ENCODE peak calls at places on chromosomes 7 and 10, in seven cellular contexts. V, D, C, M, Z, Y and E are unnamed samples.

GRCh38 chr7:66296555-66296954 is 91.4 kb downstream of the TPST1 start:
- DNase-seq in V (no peak), D (no peak), C (no peak), M (peak), Z (no peak), Y (no peak), E (no peak)

GRCh38 chr7:154859747-154860620 is 142.9 kb downstream of the PAXIP1 start:
- DNase-seq in V (no peak), D (no peak), C (no peak), M (no peak), Z (no peak), Y (no peak), E (no peak)

GRCh38 chr7:102993532-102994029 is 80.8 kb downstream of the LRRC17 start:
- DNase-seq in V (no peak), D (no peak), C (no peak), M (no peak), Z (no peak), Y (no peak), E (no peak)

GRCh38 chr10:116787018-116787674 is 44.8 kb upstream of the HSPA12A start:
- DNase-seq in V (no peak), D (no peak), C (no peak), M (no peak), Z (peak), Y (no peak), E (no peak)

GRCh38 chr7:91883676-91884362 is 3.3 kb upstream of the MTERF1 start:
- DNase-seq in V (no peak), D (no peak), C (no peak), M (no peak), Z (no peak), Y (no peak), E (peak)

GRCh38 chr10:93435621-93436385 is 46.3 kb downstream of the MYOF start:
- DNase-seq in V (peak), D (no peak), C (no peak), M (no peak), Z (no peak), Y (no peak), E (no peak)

GRCh38 chr7:143331179-143331825 is 15.4 kb downstream of the CLCN1 start:
- DNase-seq in V (no peak), D (peak), C (no peak), M (peak), Z (no peak), Y (no peak), E (no peak)

GRCh38 chr10:111999205-111999914 is 184.2 kb downstream of the GPAM start:
- DNase-seq in V (peak), D (no peak), C (no peak), M (no peak), Z (no peak), Y (no peak), E (no peak)

GRCh38 chr7:73573276-73573675 is 5.1 kb downstream of the TBL2 start:
- DNase-seq in V (no peak), D (no peak), C (no peak), M (no peak), Z (no peak), Y (no peak), E (peak)

GRCh38 chr10:93379366-93380042 is 102.6 kb downstream of the MYOF start:
- DNase-seq in V (no peak), D (no peak), C (no peak), M (peak), Z (peak), Y (no peak), E (no peak)

GRCh38 chr7:146115665-146116451 is 743 bp upstream of the CNTNAP2 start:
- DNase-seq in V (peak), D (peak), C (no peak), M (peak), Z (no peak), Y (no peak), E (peak)

GRCh38 chr7:66321283-66321682 is 116.1 kb downstream of the TPST1 start:
- DNase-seq in V (no peak), D (no peak), C (no peak), M (no peak), Z (no peak), Y (no peak), E (no peak)

GRCh38 chr10:4242561-4243035 is 457.6 kb upstream of the KLF6 start:
- DNase-seq in V (no peak), D (no peak), C (no peak), M (peak), Z (no peak), Y (no peak), E (no peak)

GRCh38 chr10:79274279-79275104 is 72.8 kb upstream of the PPIF start:
- DNase-seq in V (no peak), D (peak), C (no peak), M (no peak), Z (no peak), Y (no peak), E (peak)

GRCh38 chr7:4151524-4151923 is 530.6 kb upstream of the FOXK1 start:
- DNase-seq in V (no peak), D (no peak), C (no peak), M (no peak), Z (no peak), Y (no peak), E (no peak)

GRCh38 chr10:117226813-117227451 is 14.0 kb upstream of the SLC18A2 start:
- DNase-seq in V (peak), D (peak), C (no peak), M (peak), Z (no peak), Y (no peak), E (peak)

GRCh38 chr10:81909453-81909852 is 34.5 kb downstream of the NRG3 start:
- DNase-seq in V (no peak), D (no peak), C (no peak), M (no peak), Z (no peak), Y (no peak), E (no peak)

GRCh38 chr10:77226434-77226833 is 411.2 kb downstream of the KCNMA1 start:
- DNase-seq in V (no peak), D (no peak), C (no peak), M (no peak), Z (no peak), Y (no peak), E (no peak)

GRCh38 chr7:2819161-2819953 is 24.8 kb downstream of the GNA12 start:
- DNase-seq in V (peak), D (no peak), C (no peak), M (peak), Z (no peak), Y (no peak), E (no peak)

GRCh38 chr10:49093922-49094321 is 21.4 kb downstream of the VSTM4 start:
- DNase-seq in V (no peak), D (no peak), C (no peak), M (no peak), Z (no peak), Y (no peak), E (no peak)

GRCh38 chr7:135964254-135964653 is 12.9 kb downstream of the MTPN start:
- DNase-seq in V (no peak), D (no peak), C (no peak), M (no peak), Z (no peak), Y (no peak), E (no peak)

GRCh38 chr10:88702848-88703597 is 3.0 kb upstream of the LIPK start:
- DNase-seq in V (peak), D (no peak), C (no peak), M (peak), Z (no peak), Y (no peak), E (no peak)

GRCh38 chr7:135200824-135201331 is 10.4 kb downstream of the WDR91 start:
- DNase-seq in V (no peak), D (no peak), C (no peak), M (peak), Z (no peak), Y (no peak), E (no peak)

GRCh38 chr7:45184326-45185027 is 26.9 kb downstream of the RAMP3 start:
- DNase-seq in V (peak), D (peak), C (no peak), M (no peak), Z (no peak), Y (no peak), E (no peak)

GRCh38 chr10:24505759-24506158 is 217.9 kb downstream of the ARHGAP21 start:
- DNase-seq in V (no peak), D (no peak), C (no peak), M (no peak), Z (no peak), Y (no peak), E (no peak)

GRCh38 chr7:44853391-44853790 is 5.5 kb upstream of the H2AZ2 start:
- DNase-seq in V (no peak), D (no peak), C (no peak), M (peak), Z (no peak), Y (no peak), E (no peak)

GRCh38 chr10:132674311-132674710 is 111.6 kb downstream of the NKX6-2 start:
- DNase-seq in V (peak), D (no peak), C (no peak), M (no peak), Z (no peak), Y (no peak), E (peak)

GRCh38 chr7:19972872-19973271 is 199.5 kb upstream of the TMEM196 start:
- DNase-seq in V (no peak), D (no peak), C (no peak), M (no peak), Z (no peak), Y (no peak), E (no peak)

GRCh38 chr7:19969859-19970493 is 196.6 kb upstream of the TMEM196 start:
- DNase-seq in V (no peak), D (no peak), C (no peak), M (peak), Z (no peak), Y (no peak), E (no peak)

GRCh38 chr7:19971941-19972340 is 198.5 kb upstream of the TMEM196 start:
- DNase-seq in V (no peak), D (no peak), C (no peak), M (no peak), Z (no peak), Y (no peak), E (no peak)

DNA sequence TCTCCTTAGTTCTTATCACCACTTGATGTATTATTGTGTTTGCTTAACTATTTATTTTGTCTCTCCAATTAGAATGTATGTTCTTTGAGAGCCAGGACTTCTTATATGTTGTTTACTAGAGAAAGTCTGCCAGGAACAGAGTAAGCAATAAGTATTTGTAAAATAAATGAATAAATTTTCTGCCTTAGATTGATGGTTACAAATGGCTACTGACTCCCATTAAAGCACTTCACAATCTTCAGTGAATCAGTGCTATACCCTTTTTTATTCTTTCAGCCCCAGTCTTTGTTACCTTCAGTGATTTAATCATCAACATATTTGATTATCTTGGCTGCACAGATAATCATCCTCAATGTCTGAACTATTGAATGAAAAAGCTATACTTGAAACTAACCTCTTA is 197.1 kb upstream of the TMEM196 start:
- DNase-seq in V (no peak), D (no peak), C (no peak), M (no peak), Z (no peak), Y (no peak), E (no peak)
- H3K4me3 ChIP-seq in V (peak), D (no peak), C (no peak), M (no peak), Z (no peak), Y (no peak), E (no peak)

DNA sequence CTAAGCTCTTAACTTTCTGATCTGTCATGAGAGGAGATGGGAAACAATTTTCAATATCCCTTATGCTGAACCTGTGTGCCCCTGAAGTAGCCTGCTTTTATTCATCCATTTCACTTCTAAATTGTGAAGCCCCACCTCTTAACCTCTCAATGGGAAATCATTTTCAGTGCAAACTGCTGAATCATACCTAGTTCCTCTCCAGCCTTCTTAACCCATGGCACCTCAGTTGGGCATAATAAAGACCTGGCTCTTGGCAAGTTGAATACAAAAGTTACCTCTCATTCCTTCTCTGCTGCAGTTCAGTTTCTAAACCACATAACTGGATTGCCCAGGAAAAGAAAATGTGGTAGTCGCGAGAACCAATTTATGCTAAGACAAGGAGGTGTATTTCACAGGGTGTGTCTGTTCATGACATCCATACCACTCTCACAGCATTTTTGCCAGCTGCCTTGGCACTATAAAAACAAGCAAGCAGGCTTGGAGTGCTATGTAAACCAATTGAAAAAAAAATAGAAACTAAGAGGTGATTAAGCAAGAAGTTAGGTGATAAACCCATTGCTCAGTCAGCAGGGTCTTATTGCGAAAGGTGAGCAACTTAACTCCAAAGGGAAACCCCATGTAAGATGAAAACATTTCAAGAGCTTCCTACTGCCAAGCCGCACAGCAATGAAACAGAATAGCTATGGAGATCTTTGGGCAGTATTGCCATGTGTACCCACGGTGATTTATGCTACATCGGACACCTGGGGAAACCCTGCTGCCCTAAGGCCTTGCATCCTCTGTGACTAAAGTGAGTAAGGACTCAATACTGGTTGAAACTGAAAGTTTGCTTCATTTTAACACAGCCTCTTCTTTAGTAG is 57.0 kb upstream of the DKK1 start:
- DNase-seq in V (no peak), D (no peak), C (no peak), M (peak), Z (no peak), Y (peak), E (no peak)
- H3K4me3 ChIP-seq in V (no peak), D (no peak), C (no peak), M (no peak), Z (no peak), Y (no peak), E (no peak)

DNA sequence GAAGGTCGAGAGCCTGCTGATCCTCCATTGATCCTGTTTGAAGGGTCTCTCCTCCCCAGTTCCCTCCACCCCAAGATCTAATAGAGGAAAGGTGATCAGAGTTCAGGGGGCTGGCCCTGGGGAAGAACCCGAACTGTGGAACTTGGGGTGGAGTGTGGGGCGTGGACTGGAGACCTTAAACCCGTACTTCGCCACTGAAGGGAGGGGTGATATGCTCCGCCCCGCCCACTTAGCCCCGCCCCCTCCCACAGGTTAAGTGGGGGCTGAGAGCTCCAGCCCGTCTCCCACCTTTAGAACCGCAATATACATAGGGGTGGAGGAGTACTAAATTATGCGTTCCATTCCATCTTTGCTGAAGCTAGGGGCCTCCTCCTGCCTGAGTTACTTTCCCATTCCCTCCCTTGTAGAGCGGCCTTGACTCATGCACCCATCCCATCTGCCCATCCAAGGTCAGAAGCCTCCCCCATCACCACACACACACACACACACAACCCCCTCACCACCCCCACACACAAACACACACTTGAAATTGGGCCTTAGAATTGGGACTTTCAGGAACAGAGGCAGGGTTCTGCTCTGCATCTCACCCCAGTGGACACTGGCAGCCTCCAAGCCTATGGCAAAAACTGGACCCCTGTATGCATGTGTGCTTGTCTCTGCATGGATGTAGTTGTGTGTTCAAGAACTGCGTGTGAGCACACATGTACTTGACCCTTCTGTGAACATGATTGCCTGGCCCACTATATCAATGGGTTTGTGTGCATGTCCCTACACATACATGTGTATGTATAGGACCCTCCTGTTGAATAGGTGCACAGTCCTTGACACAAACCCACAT is 991 bp downstream of the SEMA4G start:
- DNase-seq in V (peak), D (no peak), C (peak), M (peak), Z (no peak), Y (no peak), E (no peak)
- H3K4me3 ChIP-seq in V (peak), D (peak), C (peak), M (peak), Z (no peak), Y (peak), E (peak)

DNA sequence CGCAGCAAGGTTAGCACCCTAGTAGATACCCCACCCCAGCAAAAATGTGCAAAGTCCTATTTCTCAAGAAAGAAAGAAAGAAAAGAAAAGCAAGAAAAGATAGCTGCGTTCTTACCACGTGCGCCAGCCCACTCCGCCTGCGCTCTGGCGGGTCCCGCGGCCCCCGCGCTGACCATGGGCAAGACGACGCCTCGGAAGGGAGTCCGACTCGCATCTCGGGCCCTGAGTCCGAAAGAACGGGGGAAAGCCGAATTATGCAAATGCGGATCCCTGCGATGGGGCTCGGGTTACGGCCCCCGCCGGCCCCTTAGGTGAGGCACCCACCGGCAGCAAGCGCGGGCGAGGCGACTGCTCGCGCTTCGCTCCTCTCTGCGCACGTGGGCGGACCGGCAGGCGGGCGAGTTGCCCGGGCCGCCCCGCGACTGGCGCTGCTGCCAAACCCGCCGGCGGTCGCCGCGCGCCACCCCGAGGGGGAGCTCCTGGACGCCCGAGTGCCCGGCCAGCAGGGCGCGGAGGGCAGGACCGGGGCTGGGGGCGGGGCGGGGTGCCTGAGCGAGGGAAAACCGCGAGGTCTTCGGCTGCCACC is 2.4 kb upstream of the EGR2 start:
- DNase-seq in V (peak), D (no peak), C (no peak), M (no peak), Z (peak), Y (no peak), E (peak)
- H3K4me3 ChIP-seq in V (no peak), D (peak), C (peak), M (no peak), Z (peak), Y (peak), E (peak)

GRCh38 chr7:18498327-18498726 is 2.8 kb downstream of the HDAC9 start:
- DNase-seq in V (no peak), D (no peak), C (no peak), M (no peak), Z (no peak), Y (no peak), E (no peak)

GRCh38 chr7:18497800-18498199 is 2.3 kb downstream of the HDAC9 start:
- DNase-seq in V (no peak), D (no peak), C (no peak), M (no peak), Z (no peak), Y (no peak), E (no peak)

GRCh38 chr7:18495412-18496335 is at the start of gene HDAC9:
- DNase-seq in V (peak), D (peak), C (no peak), M (peak), Z (no peak), Y (peak), E (no peak)

GRCh38 chr7:18496336-18496700 is 769 bp downstream of the HDAC9 start:
- DNase-seq in V (no peak), D (no peak), C (no peak), M (no peak), Z (no peak), Y (no peak), E (no peak)

DNA sequence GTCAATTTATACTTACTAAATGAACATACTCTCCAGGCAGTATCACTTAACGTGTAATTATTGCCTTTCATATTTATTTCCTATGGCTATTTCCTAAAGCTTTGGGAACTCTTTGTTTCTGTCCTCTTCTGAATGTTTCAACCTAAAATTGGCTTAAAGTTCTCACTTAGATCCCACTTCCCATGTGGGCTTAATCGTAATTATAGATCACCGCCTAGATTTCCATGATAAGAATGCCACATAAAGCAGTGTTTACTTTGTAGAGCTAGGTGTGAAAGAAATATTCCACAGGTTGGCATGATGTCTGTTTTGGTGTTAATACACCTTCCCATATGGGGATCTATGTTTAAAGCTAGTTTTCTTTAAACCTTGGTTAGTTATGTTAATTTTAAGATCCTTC is 1.5 kb downstream of the HDAC9 start:
- DNase-seq in V (no peak), D (no peak), C (no peak), M (no peak), Z (no peak), Y (no peak), E (no peak)
- H3K4me3 ChIP-seq in V (no peak), D (no peak), C (no peak), M (no peak), Z (peak), Y (peak), E (no peak)

GRCh38 chr10:689433-690226 is at the start of gene DIP2C:
- DNase-seq in V (peak), D (peak), C (no peak), M (no peak), Z (no peak), Y (no peak), E (peak)

GRCh38 chr10:688287-688620 is 1.2 kb downstream of the DIP2C start:
- DNase-seq in V (no peak), D (no peak), C (no peak), M (no peak), Z (no peak), Y (no peak), E (no peak)

GRCh38 chr10:688621-689426 is 644 bp downstream of the DIP2C start:
- DNase-seq in V (peak), D (peak), C (no peak), M (no peak), Z (no peak), Y (no peak), E (no peak)

GRCh38 chr10:686155-686931 is 3.1 kb downstream of the DIP2C start:
- DNase-seq in V (no peak), D (no peak), C (no peak), M (no peak), Z (no peak), Y (no peak), E (no peak)

GRCh38 chr10:687583-688286 is 1.7 kb downstream of the DIP2C start:
- DNase-seq in V (no peak), D (no peak), C (no peak), M (no peak), Z (no peak), Y (no peak), E (no peak)
- H3K4me3 ChIP-seq in V (peak), D (peak), C (no peak), M (no peak), Z (no peak), Y (no peak), E (peak)